ENCODE peak calls at places on chromosomes 5 and 9, in seven cellular contexts. V, I, N, Q, M, B and X are unnamed samples.

GRCh38 chr9:4740373-4740622 is 704 bp downstream of the AK3 start:
- DNase-seq in V (peak; percentile 99), I (no peak), N (no peak), Q (no peak), M (no peak), B (no peak), X (no peak)

GRCh38 chr5:101103874-101104273 is 200.8 kb upstream of the ST8SIA4 start:
- DNase-seq in V (peak; percentile 22), I (no peak), N (no peak), Q (no peak), M (no peak), B (no peak), X (no peak)

GRCh38 chr5:14356305-14356704 is 213.2 kb downstream of the TRIO start:
- DNase-seq in V (no peak), I (no peak), N (no peak), Q (no peak), M (no peak), B (no peak), X (no peak)

GRCh38 chr9:93644397-93645088 is 68.2 kb downstream of the PHF2 start:
- DNase-seq in V (no peak), I (no peak), N (no peak), Q (no peak), M (no peak), B (no peak), X (no peak)

GRCh38 chr5:59123595-59124561 is 541.0 kb downstream of the RAB3C start:
- DNase-seq in V (peak; percentile 57), I (no peak), N (no peak), Q (no peak), M (no peak), B (no peak), X (no peak)

GRCh38 chr5:74251106-74252032 is 389.2 kb downstream of the ENC1 start:
- DNase-seq in V (peak; percentile 42), I (no peak), N (peak; percentile 71), Q (no peak), M (no peak), B (no peak), X (no peak)

GRCh38 chr9:78927099-78927940 is 630.4 kb downstream of the PSAT1 start:
- DNase-seq in V (no peak), I (no peak), N (no peak), Q (no peak), M (no peak), B (no peak), X (no peak)

GRCh38 chr9:10704720-10705119 is 91.9 kb upstream of the PTPRD start:
- DNase-seq in V (no peak), I (no peak), N (no peak), Q (no peak), M (no peak), B (no peak), X (no peak)

GRCh38 chr5:154078305-154078704 is 39.5 kb downstream of the MFAP3 start:
- DNase-seq in V (no peak), I (no peak), N (no peak), Q (no peak), M (no peak), B (no peak), X (no peak)